ENCODE peak calls at places on chromosome 9, in nine cellular contexts. G, J, E, Q, P, S, A, I and R are unnamed samples.
A peak's percentile ranks its signal among the peaks of the same experiment; 100 is the strongest.

GRCh38 chr9:98536542-98537173 is 172.1 kb downstream of the GABBR2 start:
- ATAC-seq in E (no peak), Q (peak; percentile 55), G (no peak), A (peak; percentile 93), J (peak; percentile 48), S (no peak), P (peak; percentile 94), I (no peak), R (no peak)

GRCh38 chr9:86827893-86828292 is 119.4 kb downstream of the GAS1 start:
- ATAC-seq in G (peak; percentile 80), P (no peak), I (no peak), J (no peak), Q (no peak), S (no peak), E (no peak), A (no peak), R (no peak)

GRCh38 chr9:126989847-126990821 is 75.6 kb downstream of the RALGPS1 start:
- ATAC-seq in Q (no peak), P (peak; percentile 32), I (peak; percentile 11), S (no peak), G (peak; percentile 76), J (no peak), E (no peak), A (peak; percentile 80), R (no peak)

GRCh38 chr9:135468866-135469521 is 10.6 kb upstream of the PPP1R26 start:
- ATAC-seq in G (no peak), E (peak; percentile 21), I (no peak), P (peak; percentile 88), Q (peak; percentile 94), A (no peak), S (peak; percentile 80), J (peak; percentile 58), R (no peak)

GRCh38 chr9:6758418-6759113 is 793 bp downstream of the KDM4C start:
- ATAC-seq in J (peak; percentile 27), Q (peak; percentile 31), E (peak; percentile 40), P (peak; percentile 60), S (peak; percentile 37), G (peak; percentile 25), I (peak; percentile 51), A (peak; percentile 18), R (peak; percentile 49)

GRCh38 chr9:91496351-91496750 is 72.7 kb upstream of the NFIL3 start:
- ATAC-seq in P (no peak), S (no peak), A (no peak), E (no peak), Q (no peak), G (no peak), I (no peak), J (no peak), R (no peak)

GRCh38 chr9:17735859-17736258 is 157.0 kb downstream of the SH3GL2 start:
- ATAC-seq in S (no peak), J (no peak), P (no peak), E (no peak), A (no peak), I (no peak), G (no peak), Q (no peak), R (no peak)

GRCh38 chr9:95710449-95710848 is 165.0 kb upstream of the ERCC6L2 start:
- ATAC-seq in S (no peak), E (no peak), G (no peak), Q (no peak), I (no peak), P (no peak), J (no peak), A (no peak), R (peak; percentile 46)

GRCh38 chr9:69745716-69746538 is 13.9 kb downstream of the PTAR1 start:
- ATAC-seq in P (peak; percentile 76), J (no peak), Q (no peak), S (no peak), E (no peak), A (peak; percentile 56), I (peak; percentile 45), G (peak; percentile 50), R (no peak)

GRCh38 chr9:131082774-131083512 is 13.4 kb upstream of the AIF1L start:
- ATAC-seq in Q (no peak), I (no peak), G (no peak), A (no peak), P (peak; percentile 3), J (no peak), E (no peak), S (no peak), R (no peak)

GRCh38 chr9:31608413-31608812 is 776.0 kb upstream of the ACO1 start:
- ATAC-seq in P (no peak), G (no peak), Q (no peak), S (no peak), J (no peak), I (peak; percentile 83), E (no peak), A (no peak), R (no peak)

GRCh38 chr9:75117572-75117971 is 29.3 kb downstream of the OSTF1 start:
- ATAC-seq in S (no peak), A (no peak), G (no peak), I (no peak), E (no peak), P (no peak), J (peak; percentile 72), Q (peak; percentile 97), R (no peak)